ENCODE peak calls at places on chromosome 15, in six cellular contexts. P is neural crest cell, Y is dorsolateral prefrontal cortex, A is nephron progenitor cell, B is Panc1, C is lower lobe of right lung. Q is an unnamed sample.

GRCh38 chr15:48411971-48412591 is 80.9 kb downstream of the DUT start:
- DNase-seq in P (no peak), Y (no peak), A (no peak), B (no peak), C (no peak), Q (no peak)

GRCh38 chr15:65174491-65174890 is 10.7 kb downstream of the CLPX start:
- DNase-seq in P (no peak), Y (no peak), A (no peak), B (no peak), C (no peak), Q (no peak)

GRCh38 chr15:40693904-40694705 is 869 bp upstream of the RAD51 start:
- DNase-seq in P (no peak), Y (no peak), A (peak; percentile 21), B (no peak), C (no peak), Q (peak; percentile 23)

GRCh38 chr15:74209997-74210573 is 7.5 kb upstream of the STRA6 start:
- DNase-seq in P (no peak), Y (no peak), A (no peak), B (no peak), C (no peak), Q (no peak)

GRCh38 chr15:36363335-36363734 is 216.1 kb upstream of the CDIN1 start:
- DNase-seq in P (no peak), Y (no peak), A (no peak), B (no peak), C (no peak), Q (no peak)

GRCh38 chr15:76377751-76378150 is 41.2 kb downstream of the ISL2 start:
- DNase-seq in P (no peak), Y (no peak), A (no peak), B (no peak), C (no peak), Q (no peak)

GRCh38 chr15:40320931-40321371 is 2.5 kb upstream of the INAFM2 start:
- DNase-seq in P (no peak), Y (peak; percentile 61), A (peak; percentile 57), B (no peak), C (no peak), Q (peak; percentile 84)

GRCh38 chr15:74317820-74318375 is 49.5 kb downstream of the CYP11A1 start:
- DNase-seq in P (no peak), Y (no peak), A (peak; percentile 62), B (no peak), C (no peak), Q (no peak)

GRCh38 chr15:76178321-76178720 is 118.5 kb downstream of the TMEM266 start:
- DNase-seq in P (no peak), Y (no peak), A (peak; percentile 30), B (no peak), C (no peak), Q (no peak)

GRCh38 chr15:92650256-92650655 is 5.3 kb downstream of the FAM174B start:
- DNase-seq in P (no peak), Y (no peak), A (no peak), B (no peak), C (no peak), Q (no peak)

GRCh38 chr15:75924576-75924975 is 20.9 kb downstream of the FBXO22 start:
- DNase-seq in P (no peak), Y (no peak), A (no peak), B (no peak), C (peak; percentile 51), Q (no peak)

GRCh38 chr15:89828324-89829145 is 13.9 kb upstream of the ANPEP start:
- DNase-seq in P (no peak), Y (no peak), A (peak; percentile 55), B (no peak), C (peak; percentile 75), Q (no peak)

GRCh38 chr15:63669074-63669473 is 71.9 kb downstream of the FBXL22 start:
- DNase-seq in P (no peak), Y (no peak), A (no peak), B (no peak), C (no peak), Q (no peak)

GRCh38 chr15:39961051-39961450 is 27.1 kb downstream of the EIF2AK4 start:
- DNase-seq in P (no peak), Y (no peak), A (no peak), B (no peak), C (no peak), Q (no peak)

GRCh38 chr15:68488966-68489365 is 57.0 kb upstream of the ITGA11 start:
- DNase-seq in P (no peak), Y (no peak), A (no peak), B (no peak), C (no peak), Q (no peak)

GRCh38 chr15:52294881-52295420 is 653 bp downstream of the MYO5C start:
- DNase-seq in P (no peak), Y (no peak), A (peak; percentile 48), B (no peak), C (no peak), Q (no peak)

GRCh38 chr15:59062985-59063384 is 42.0 kb upstream of the CCNB2 start:
- DNase-seq in P (no peak), Y (no peak), A (no peak), B (no peak), C (no peak), Q (no peak)

GRCh38 chr15:70196314-70197291 is 98.9 kb upstream of the TLE3 start:
- DNase-seq in P (no peak), Y (no peak), A (peak; percentile 80), B (no peak), C (peak; percentile 57), Q (peak; percentile 86)

GRCh38 chr15:88657326-88658069 is 18.7 kb downstream of the ISG20 start:
- DNase-seq in P (peak; percentile 45), Y (no peak), A (peak; percentile 63), B (no peak), C (no peak), Q (peak; percentile 48)

GRCh38 chr15:72060687-72061250 is 57.2 kb downstream of the MYO9A start:
- DNase-seq in P (no peak), Y (no peak), A (no peak), B (no peak), C (no peak), Q (no peak)

GRCh38 chr15:23912191-23912590 is 225.1 kb upstream of the NDN start:
- DNase-seq in P (peak; percentile 46), Y (no peak), A (peak; percentile 68), B (no peak), C (no peak), Q (no peak)

GRCh38 chr15:39058371-39059131 is 493.9 kb upstream of the RASGRP1 start:
- DNase-seq in P (no peak), Y (no peak), A (no peak), B (no peak), C (no peak), Q (no peak)

GRCh38 chr15:57662802-57663201 is 43.7 kb upstream of the POLR2M start:
- DNase-seq in P (no peak), Y (no peak), A (no peak), B (no peak), C (no peak), Q (no peak)

GRCh38 chr15:57395292-57395691 is 19.0 kb downstream of the CGNL1 start:
- DNase-seq in P (no peak), Y (no peak), A (no peak), B (no peak), C (no peak), Q (no peak)

GRCh38 chr15:65318870-65319356 is 14.4 kb downstream of the RNU5B-1 start:
- DNase-seq in P (peak; percentile 84), Y (peak; percentile 82), A (peak; percentile 84), B (no peak), C (peak; percentile 78), Q (peak; percentile 88)

GRCh38 chr15:96330064-96330449 is 443 bp upstream of the NR2F2 start:
- DNase-seq in P (peak; percentile 68), Y (no peak), A (no peak), B (no peak), C (peak; percentile 74), Q (no peak)

GRCh38 chr15:95085056-95085455 is 853.7 kb downstream of the MCTP2 start:
- DNase-seq in P (no peak), Y (no peak), A (no peak), B (no peak), C (no peak), Q (no peak)

GRCh38 chr15:32657198-32657886 is 15.8 kb downstream of the SCG5 start:
- DNase-seq in P (no peak), Y (no peak), A (no peak), B (no peak), C (no peak), Q (peak; percentile 22)
- TF ChIP-seq CTCF in P (no peak), Y (no peak), A (no peak), B (peak; percentile 31), C (no peak), Q (no peak)

DNA sequence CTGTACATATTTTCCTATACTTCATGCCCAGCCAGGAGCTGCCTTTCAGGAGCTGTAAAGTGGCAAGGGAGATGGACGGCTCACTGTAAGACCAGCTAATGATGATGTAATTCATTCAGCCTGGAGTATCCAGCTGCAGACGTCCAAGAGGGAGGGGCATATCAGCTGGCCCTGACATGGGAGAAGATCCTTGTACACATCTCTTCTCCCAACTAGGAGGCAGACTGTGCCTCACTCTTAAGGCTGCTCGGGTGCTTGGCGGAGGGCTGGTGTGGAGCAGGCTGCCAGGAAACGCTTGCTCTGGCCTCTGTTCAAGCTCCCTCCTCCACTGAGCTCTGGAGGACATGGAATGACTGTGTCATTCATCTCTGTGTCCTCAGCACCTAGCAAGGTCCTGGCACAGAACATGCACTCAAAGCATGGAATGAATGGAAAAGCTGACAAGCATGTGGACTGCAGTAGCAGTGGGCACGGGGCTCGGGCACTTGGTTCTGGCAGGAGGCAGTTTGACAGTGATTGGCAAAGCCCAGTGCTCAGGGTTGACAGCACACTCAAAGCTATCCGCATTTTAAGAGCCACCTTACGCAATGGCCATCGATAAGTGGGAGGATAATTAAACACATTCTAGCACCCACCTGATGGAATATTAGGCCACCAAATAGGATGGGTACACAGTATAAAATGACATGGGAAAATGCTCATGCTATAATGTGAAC is 72.4 kb downstream of the TBC1D2B start:
- DNase-seq in P (no peak), Y (peak; percentile 69), A (no peak), B (no peak), C (peak; percentile 77), Q (no peak)
- TF ChIP-seq CTCF in P (no peak), Y (no peak), A (no peak), B (no peak), C (peak; percentile 20), Q (no peak)

GRCh38 chr15:101188517-101189340 is 63.1 kb downstream of the CHSY1 start:
- DNase-seq in P (no peak), Y (no peak), A (no peak), B (no peak), C (no peak), Q (peak; percentile 69)
- TF ChIP-seq CTCF in P (no peak), Y (no peak), A (no peak), B (no peak), C (no peak), Q (no peak)

DNA sequence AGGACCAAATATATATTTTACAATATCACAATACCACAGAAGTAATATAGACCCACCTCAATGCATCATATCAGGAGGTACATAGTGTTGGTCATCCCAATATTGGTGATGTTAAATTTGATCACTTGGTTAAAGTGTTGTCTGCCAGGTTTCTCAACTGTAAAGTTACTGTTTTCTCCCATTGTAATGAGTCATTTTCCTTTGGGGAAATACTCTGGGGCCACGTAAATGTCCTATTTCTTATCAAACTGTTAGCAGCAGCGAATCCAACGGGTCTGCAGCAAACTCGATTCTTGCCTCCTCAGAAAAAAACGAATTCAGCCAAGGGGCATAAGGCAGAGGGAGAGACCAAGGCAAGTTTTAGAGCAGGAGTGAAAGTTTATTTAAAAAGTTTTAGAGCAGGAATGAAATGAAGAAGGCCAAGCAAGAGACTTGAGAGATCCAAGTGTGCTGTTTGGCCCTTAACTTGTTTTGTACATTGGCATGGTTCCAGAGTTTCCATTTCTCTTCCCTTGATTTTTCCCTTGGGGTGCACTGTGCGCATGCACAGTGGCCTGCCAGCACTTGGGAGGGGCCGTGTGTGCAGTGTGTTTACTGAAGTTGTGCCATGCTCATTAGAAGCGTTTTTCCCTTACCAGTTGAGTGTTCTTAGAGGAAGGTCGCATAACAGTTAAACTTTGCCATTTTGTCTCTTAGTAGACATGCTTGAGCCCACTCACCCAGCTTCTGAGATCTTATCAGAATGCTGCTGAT is 512.5 kb downstream of the AGBL1 start:
- DNase-seq in P (no peak), Y (no peak), A (no peak), B (no peak), C (peak; percentile 38), Q (no peak)
- TF ChIP-seq CTCF in P (no peak), Y (no peak), A (no peak), B (no peak), C (no peak), Q (no peak)

Q was measured in GM20000.